ENCODE peak calls at places on chromosomes 2 and 18, in four cellular contexts. One of them, this sample, is unnamed.

GRCh38 chr2:84223191-84223590 is 235.9 kb downstream of the SUCLG1 start:
- DNase-seq in H9: no peak
- DNase-seq in GM12878: no peak
- DNase-seq in IMR-90: peak
- DNase-seq in this sample: no peak

GRCh38 chr2:165791811-165792454 is 2.1 kb downstream of the GALNT3 start:
- DNase-seq in H9: no peak
- DNase-seq in GM12878: no peak
- DNase-seq in IMR-90: peak
- DNase-seq in this sample: peak

GRCh38 chr2:38080346-38080745 is 4.4 kb upstream of the CYP1B1 start:
- DNase-seq in H9: peak
- DNase-seq in GM12878: no peak
- DNase-seq in IMR-90: no peak
- DNase-seq in this sample: peak

GRCh38 chr2:8872821-8873432 is 35.5 kb upstream of the KIDINS220 start:
- DNase-seq in H9: no peak
- DNase-seq in GM12878: peak
- DNase-seq in IMR-90: peak
- DNase-seq in this sample: peak

GRCh38 chr2:8457092-8457481 is 224.8 kb upstream of the ID2 start:
- DNase-seq in H9: no peak
- DNase-seq in GM12878: no peak
- DNase-seq in IMR-90: no peak
- DNase-seq in this sample: no peak

GRCh38 chr2:111135910-111136297 is 15.2 kb downstream of the BCL2L11 start:
- DNase-seq in H9: peak
- DNase-seq in GM12878: no peak
- DNase-seq in IMR-90: peak
- DNase-seq in this sample: no peak

GRCh38 chr2:15985531-15985930 is 45.2 kb downstream of the MYCN start:
- DNase-seq in H9: no peak
- DNase-seq in GM12878: no peak
- DNase-seq in IMR-90: no peak
- DNase-seq in this sample: no peak

GRCh38 chr18:11654736-11655604 is 34.1 kb upstream of the GNAL start:
- DNase-seq in H9: peak
- DNase-seq in GM12878: no peak
- DNase-seq in IMR-90: peak
- DNase-seq in this sample: peak

GRCh38 chr18:13217971-13218375 is 587 bp upstream of the LDLRAD4 start:
- DNase-seq in H9: no peak
- DNase-seq in GM12878: no peak
- DNase-seq in IMR-90: no peak
- DNase-seq in this sample: no peak

GRCh38 chr2:112821142-112821541 is 15.4 kb downstream of the IL1B start:
- DNase-seq in H9: no peak
- DNase-seq in GM12878: no peak
- DNase-seq in IMR-90: no peak
- DNase-seq in this sample: no peak

GRCh38 chr18:33755918-33756590 is 178.0 kb downstream of the ASXL3 start:
- DNase-seq in H9: no peak
- DNase-seq in GM12878: no peak
- DNase-seq in IMR-90: peak
- DNase-seq in this sample: peak

DNA sequence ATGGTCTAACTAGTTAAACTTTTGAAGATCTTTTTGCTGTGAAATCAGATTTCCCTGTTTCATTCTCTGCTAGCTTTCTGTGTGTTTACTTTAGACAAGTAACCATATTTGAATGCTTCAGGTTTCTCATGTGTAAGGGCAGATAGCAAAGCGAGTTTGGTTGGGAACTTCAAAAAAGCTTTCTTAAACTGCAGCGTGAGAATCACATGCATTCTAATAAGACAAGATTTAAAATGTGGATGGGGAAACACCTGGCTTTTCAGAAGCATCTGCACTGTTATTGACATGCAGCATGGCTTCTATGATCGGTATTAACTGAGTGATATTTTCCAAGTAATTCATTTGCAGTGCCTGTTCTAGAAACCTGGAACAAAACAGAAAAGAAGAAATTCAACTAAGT is 119.3 kb downstream of the ABCA12 start:
- DNase-seq in H9: no peak
- DNase-seq in GM12878: peak
- DNase-seq in IMR-90: no peak
- DNase-seq in this sample: no peak
- H3K4me2 ChIP-seq in H9: no peak
- H3K4me2 ChIP-seq in GM12878: peak
- H3K4me2 ChIP-seq in IMR-90: no peak
- H3K4me2 ChIP-seq in this sample: no peak

DNA sequence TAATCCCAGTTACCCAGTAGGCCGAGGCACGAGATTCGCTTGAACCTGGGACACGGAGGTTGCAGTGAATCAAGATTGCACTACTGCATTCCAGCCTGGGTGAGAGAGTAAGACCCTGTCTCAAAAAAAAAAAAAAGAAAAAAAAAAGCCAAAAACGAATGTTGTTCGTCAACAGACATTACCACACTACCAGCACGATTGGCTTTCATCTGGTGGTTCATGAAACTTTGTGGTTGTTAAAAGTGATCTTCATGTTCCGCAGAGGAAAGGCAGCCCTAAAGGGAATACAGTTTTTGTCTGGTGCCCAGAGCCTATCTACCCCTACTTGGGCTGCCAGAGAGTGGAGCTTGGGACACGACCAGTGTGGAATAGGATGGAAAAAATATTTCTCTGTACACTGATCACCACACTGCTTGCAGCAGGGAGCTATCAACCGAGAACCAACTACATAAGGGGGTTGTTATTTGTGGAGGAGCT is 13.6 kb upstream of the CXCR4 start:
- DNase-seq in H9: no peak
- DNase-seq in GM12878: no peak
- DNase-seq in IMR-90: no peak
- DNase-seq in this sample: no peak
- H3K9ac ChIP-seq in H9: no peak
- H3K9ac ChIP-seq in GM12878: no peak
- H3K9ac ChIP-seq in IMR-90: no peak
- H3K9ac ChIP-seq in this sample: no peak

DNA sequence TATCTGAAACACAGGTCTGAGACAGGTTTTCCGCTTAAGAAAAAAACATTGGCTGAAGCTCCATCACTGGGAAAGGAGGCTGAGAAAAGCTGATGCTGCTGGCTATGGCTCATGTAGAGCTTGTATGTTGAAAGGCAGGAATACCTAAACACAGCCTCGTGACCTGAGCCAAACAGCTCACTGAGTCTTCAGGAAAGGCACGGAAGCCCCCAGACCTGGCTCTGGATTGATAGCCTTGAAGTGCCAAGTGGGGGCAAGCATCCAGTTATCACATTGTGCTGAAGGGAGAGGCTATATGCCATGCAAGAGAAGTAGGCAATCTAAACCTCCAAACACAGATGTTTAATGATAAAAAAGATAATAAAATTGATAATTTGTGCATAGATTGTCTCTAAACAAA is 21.9 kb downstream of the CYTIP start:
- DNase-seq in H9: no peak
- DNase-seq in GM12878: no peak
- DNase-seq in IMR-90: no peak
- DNase-seq in this sample: no peak
- H3K4me2 ChIP-seq in H9: no peak
- H3K4me2 ChIP-seq in GM12878: no peak
- H3K4me2 ChIP-seq in IMR-90: no peak
- H3K4me2 ChIP-seq in this sample: no peak

GRCh38 chr2:127408807-127409099 is 9.5 kb upstream of the PROC start:
- DNase-seq in H9: no peak
- DNase-seq in GM12878: no peak
- DNase-seq in IMR-90: no peak
- DNase-seq in this sample: no peak
- H3K9ac ChIP-seq in H9: no peak
- H3K9ac ChIP-seq in GM12878: no peak
- H3K9ac ChIP-seq in IMR-90: no peak
- H3K9ac ChIP-seq in this sample: no peak

DNA sequence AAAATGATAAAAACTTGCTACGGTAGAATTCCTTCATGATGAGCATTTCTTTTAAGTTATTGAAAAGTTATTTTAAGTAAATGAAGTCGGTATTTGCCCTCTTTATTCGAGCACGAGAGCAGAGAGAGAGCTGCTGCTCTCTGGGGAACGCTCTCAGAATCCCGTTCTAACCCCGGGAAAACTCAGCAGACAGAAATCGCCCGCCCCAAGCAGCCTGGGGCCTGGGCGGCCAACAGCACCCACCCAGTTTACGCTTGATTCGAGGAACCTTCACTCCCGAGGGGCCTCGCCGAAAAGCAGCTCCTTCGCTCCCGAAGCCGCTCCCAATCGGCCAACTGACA is 3.5 kb upstream of the OTX1 start:
- DNase-seq in H9: no peak
- DNase-seq in GM12878: no peak
- DNase-seq in IMR-90: no peak
- DNase-seq in this sample: no peak
- H3K4me2 ChIP-seq in H9: peak
- H3K4me2 ChIP-seq in GM12878: peak
- H3K4me2 ChIP-seq in IMR-90: no peak
- H3K4me2 ChIP-seq in this sample: peak

GRCh38 chr2:127175821-127176354 is 44.2 kb downstream of the CYP27C1 start:
- DNase-seq in H9: no peak
- DNase-seq in GM12878: no peak
- DNase-seq in IMR-90: peak
- DNase-seq in this sample: no peak
- H3K9ac ChIP-seq in H9: no peak
- H3K9ac ChIP-seq in GM12878: no peak
- H3K9ac ChIP-seq in IMR-90: no peak
- H3K9ac ChIP-seq in this sample: no peak

GRCh38 chr2:156883828-156884615 is 373.5 kb upstream of the GALNT5 start:
- DNase-seq in H9: no peak
- DNase-seq in GM12878: no peak
- DNase-seq in IMR-90: peak
- DNase-seq in this sample: peak
- H3K4me2 ChIP-seq in H9: no peak
- H3K4me2 ChIP-seq in GM12878: no peak
- H3K4me2 ChIP-seq in IMR-90: no peak
- H3K4me2 ChIP-seq in this sample: no peak

GRCh38 chr2:169819106-169819505 is 5.6 kb downstream of the METTL5 start:
- DNase-seq in H9: no peak
- DNase-seq in GM12878: no peak
- DNase-seq in IMR-90: peak
- DNase-seq in this sample: no peak
- H3K9ac ChIP-seq in H9: no peak
- H3K9ac ChIP-seq in GM12878: no peak
- H3K9ac ChIP-seq in IMR-90: no peak
- H3K9ac ChIP-seq in this sample: no peak

GRCh38 chr2:172976816-172977215 is 98.8 kb upstream of the MAP3K20 start:
- DNase-seq in H9: no peak
- DNase-seq in GM12878: no peak
- DNase-seq in IMR-90: no peak
- DNase-seq in this sample: no peak
- H3K4me2 ChIP-seq in H9: no peak
- H3K4me2 ChIP-seq in GM12878: no peak
- H3K4me2 ChIP-seq in IMR-90: no peak
- H3K4me2 ChIP-seq in this sample: no peak